ENCODE peak calls at places on chromosome 9, in four cellular contexts. J is mesendoderm, O is H1, F is IMR-90. U is an unnamed sample.

GRCh38 chr9:78893758-78894157 is 596.8 kb downstream of the PSAT1 start:
- DNase-seq in F (no peak), J (no peak), O (no peak), U (no peak)

GRCh38 chr9:113978954-113979712 is 99.0 kb downstream of the AMBP start:
- DNase-seq in F (peak), J (no peak), O (no peak), U (no peak)

GRCh38 chr9:34380511-34381315 is 4.0 kb upstream of the MYORG start:
- DNase-seq in J (peak), F (peak), O (no peak), U (peak)

GRCh38 chr9:113516840-113517577 is 53.5 kb downstream of the RGS3 start:
- DNase-seq in F (peak), J (no peak), O (no peak), U (no peak)

GRCh38 chr9:3760031-3760430 is 234.2 kb upstream of the RFX3 start:
- DNase-seq in J (no peak), O (no peak), F (peak), U (no peak)

GRCh38 chr9:122099271-122099869 is 6.3 kb upstream of the TTLL11 start:
- DNase-seq in J (peak), O (peak), F (peak), U (peak)

GRCh38 chr9:13791816-13792215 is 512.3 kb upstream of the MPDZ start:
- DNase-seq in J (peak), O (no peak), F (no peak), U (no peak)

GRCh38 chr9:118563677-118564076 is 805.6 kb downstream of the BRINP1 start:
- DNase-seq in O (no peak), F (no peak), J (peak), U (no peak)

GRCh38 chr9:35666547-35666946 is 1.6 kb upstream of the ARHGEF39 start:
- DNase-seq in J (no peak), F (no peak), O (no peak), U (no peak)

GRCh38 chr9:123361731-123362560 is 5.9 kb downstream of the CRB2 start:
- DNase-seq in J (no peak), F (no peak), O (no peak), U (peak)

GRCh38 chr9:121995997-121996396 is 97.1 kb downstream of the TTLL11 start:
- DNase-seq in F (no peak), J (no peak), O (no peak), U (no peak)

GRCh38 chr9:110015759-110016158 is 192.2 kb downstream of the C9orf152 start:
- DNase-seq in O (no peak), J (peak), F (peak), U (no peak)

GRCh38 chr9:129750010-129750409 is 2.8 kb downstream of the PTGES start:
- DNase-seq in J (peak), O (no peak), F (no peak), U (no peak)

GRCh38 chr9:125995706-125996105 is 248.5 kb downstream of the PBX3 start:
- DNase-seq in F (no peak), J (no peak), O (no peak), U (no peak)

GRCh38 chr9:134870746-134871667 is 9.6 kb upstream of the FCN2 start:
- DNase-seq in F (no peak), J (no peak), O (no peak), U (peak)

GRCh38 chr9:115291841-115292240 is 173.9 kb upstream of the TNC start:
- DNase-seq in J (peak), O (no peak), F (peak), U (no peak)

GRCh38 chr9:96585426-96585825 is 34.2 kb downstream of the CDC14B start:
- DNase-seq in O (no peak), F (no peak), J (no peak), U (no peak)

GRCh38 chr9:97714435-97714834 is 17.3 kb upstream of the XPA start:
- DNase-seq in F (peak), J (no peak), O (no peak), U (no peak)

GRCh38 chr9:107480386-107480789 is 9.2 kb downstream of the KLF4 start:
- DNase-seq in O (no peak), F (peak), J (no peak), U (no peak)

GRCh38 chr9:112447283-112447761 is 39.3 kb upstream of the KIAA1958 start:
- DNase-seq in J (no peak), O (no peak), F (peak), U (no peak)

GRCh38 chr9:5269249-5269715 is 35.2 kb downstream of the RLN2 start:
- DNase-seq in O (peak), J (peak), F (peak), U (no peak)

GRCh38 chr9:96751815-96752214 is 26.1 kb downstream of the ZNF510 start:
- DNase-seq in F (no peak), J (no peak), O (no peak), U (no peak)

GRCh38 chr9:126327016-126327749 is 554 bp downstream of the MVB12B start:
- DNase-seq in J (peak), F (no peak), O (no peak), U (peak)

GRCh38 chr9:16821344-16821743 is 49.1 kb downstream of the BNC2 start:
- DNase-seq in J (no peak), F (no peak), O (no peak), U (no peak)

GRCh38 chr9:128102196-128102595 is 25.3 kb downstream of the PTGES2 start:
- DNase-seq in J (no peak), F (no peak), O (no peak), U (no peak)

DNA sequence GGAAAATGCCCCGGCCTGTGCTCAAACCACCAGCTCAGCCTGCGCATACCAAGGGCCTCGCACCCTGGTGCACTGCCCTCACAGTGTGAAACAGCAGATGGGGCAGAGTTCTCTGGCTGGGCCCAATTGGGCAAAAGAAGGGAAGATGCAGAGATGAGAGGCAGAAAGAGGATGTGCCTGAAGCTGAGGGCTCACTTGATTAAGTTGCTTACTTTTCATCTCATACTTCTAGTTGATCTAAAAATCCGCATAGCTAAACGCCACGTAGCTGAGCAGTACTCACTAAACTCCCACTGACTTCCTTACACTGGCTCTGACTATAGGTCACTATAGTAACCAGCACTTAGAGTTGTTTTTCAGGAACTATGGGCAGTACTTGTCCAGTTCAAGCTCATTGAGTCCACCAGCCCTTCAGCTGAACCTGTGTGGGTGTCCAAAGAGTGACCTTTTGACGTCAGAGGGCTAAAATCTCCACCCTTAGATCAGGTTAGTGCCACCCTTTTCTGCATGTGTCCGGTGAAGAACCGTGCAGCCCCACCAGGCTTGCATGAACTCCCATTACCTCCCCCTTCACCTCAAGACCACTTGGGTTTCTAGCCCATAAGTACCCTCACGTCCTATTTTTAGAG is 215.2 kb downstream of the AUH start:
- DNase-seq in O (no peak), J (no peak), F (no peak), U (no peak)
- H4K8ac ChIP-seq in O (no peak), J (no peak), F (no peak), U (no peak)

DNA sequence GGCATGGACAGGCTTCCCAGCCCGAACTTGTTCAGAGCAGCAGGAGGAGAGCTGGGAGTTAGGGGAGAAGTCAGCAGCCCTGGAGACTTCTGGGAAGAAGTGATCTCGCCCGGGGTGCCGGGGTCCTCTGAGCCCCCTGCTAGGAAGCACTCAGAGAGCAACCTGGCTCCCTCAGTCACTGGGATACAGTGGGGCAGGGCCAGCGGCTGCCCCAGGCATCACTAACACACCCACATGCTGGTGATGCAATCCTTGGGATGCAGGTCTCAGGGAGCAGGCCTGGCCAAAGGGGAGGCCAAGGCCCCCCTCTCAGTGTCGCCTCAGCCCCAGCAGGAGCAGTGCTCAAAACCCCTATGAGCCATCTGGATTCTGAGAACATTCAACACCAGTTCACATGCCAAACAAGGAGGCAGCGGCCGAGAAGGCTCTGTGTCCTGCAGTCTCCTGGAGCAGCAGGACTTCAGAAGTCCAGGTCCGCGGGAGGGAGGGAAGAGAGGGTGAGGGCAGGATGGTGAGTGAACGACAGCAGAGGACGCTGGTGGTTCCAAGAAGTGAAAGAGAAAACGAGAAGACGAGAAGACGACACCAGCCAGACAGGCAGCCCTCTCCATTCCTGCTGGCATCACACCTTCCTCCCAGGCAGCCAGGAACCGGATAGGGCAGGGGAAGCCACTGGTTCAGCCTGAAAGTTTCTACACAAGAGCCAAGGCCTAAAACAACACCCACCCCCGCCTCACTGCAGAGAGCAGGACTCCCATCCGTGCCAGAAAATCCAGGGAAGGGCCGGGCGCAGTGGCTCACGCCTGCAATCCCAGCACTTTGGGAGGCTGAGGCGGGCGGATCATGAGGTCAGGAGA is 2.3 kb downstream of the PNPLA7 start:
- DNase-seq in F (no peak), O (no peak), J (no peak), U (no peak)
- H3K56ac ChIP-seq in F (no peak), O (no peak), J (no peak), U (no peak)

DNA sequence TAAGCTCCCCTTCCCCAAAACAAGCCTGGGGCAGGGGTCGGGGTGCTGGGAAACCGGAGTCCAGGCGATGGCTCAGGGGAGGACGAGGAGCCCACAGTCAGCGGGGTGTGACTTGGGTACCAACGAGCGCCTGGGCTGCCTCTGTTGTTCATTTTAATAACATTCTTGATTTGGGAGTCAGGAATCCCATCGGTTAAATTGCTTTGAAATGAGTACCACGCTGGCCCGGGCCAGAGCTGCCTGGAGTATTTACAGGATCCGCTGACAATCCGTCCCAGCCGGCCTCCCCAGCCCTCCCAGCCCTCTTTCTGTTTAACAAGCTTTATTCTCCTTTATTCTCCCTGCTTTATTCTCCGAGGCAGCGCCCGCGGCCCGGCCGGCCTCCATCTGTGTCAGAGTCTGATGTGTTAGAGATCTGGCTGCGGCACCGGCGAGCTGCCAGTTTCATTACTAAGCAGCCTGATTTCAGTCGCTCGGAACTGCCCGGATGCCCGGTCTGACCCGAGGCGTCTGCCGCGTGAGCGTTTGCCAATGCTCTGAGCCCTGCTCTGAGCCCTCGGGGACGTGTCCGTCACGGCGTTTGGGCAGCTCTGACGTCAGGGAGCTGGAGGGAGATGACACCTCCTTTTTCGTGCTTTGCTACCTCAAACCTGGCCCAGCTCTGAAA is 16.5 kb upstream of the QRFP start:
- DNase-seq in F (peak), O (no peak), J (no peak), U (no peak)
- H2AK5ac ChIP-seq in F (no peak), O (no peak), J (no peak), U (no peak)

GRCh38 chr9:71144495-71144894 is 23.1 kb upstream of the TRPM3 start:
- DNase-seq in J (no peak), F (no peak), O (no peak), U (no peak)
- H4K8ac ChIP-seq in J (no peak), F (no peak), O (no peak), U (no peak)

GRCh38 chr9:84140535-84141101 is 160.0 kb downstream of the RMI1 start:
- DNase-seq in F (peak), J (peak), O (no peak), U (peak)

GRCh38 chr9:84139296-84140100 is 158.9 kb downstream of the RMI1 start:
- DNase-seq in J (no peak), F (peak), O (no peak), U (no peak)

GRCh38 chr9:84138543-84138942 is 157.9 kb downstream of the RMI1 start:
- DNase-seq in F (no peak), J (no peak), O (no peak), U (no peak)

GRCh38 chr9:84137968-84138367 is 157.4 kb downstream of the RMI1 start:
- DNase-seq in J (no peak), O (no peak), F (no peak), U (no peak)

GRCh38 chr9:84136119-84136868 is 155.7 kb downstream of the RMI1 start:
- DNase-seq in O (no peak), F (peak), J (peak), U (no peak)
- H3K56ac ChIP-seq in O (no peak), F (no peak), J (no peak), U (no peak)

DNA sequence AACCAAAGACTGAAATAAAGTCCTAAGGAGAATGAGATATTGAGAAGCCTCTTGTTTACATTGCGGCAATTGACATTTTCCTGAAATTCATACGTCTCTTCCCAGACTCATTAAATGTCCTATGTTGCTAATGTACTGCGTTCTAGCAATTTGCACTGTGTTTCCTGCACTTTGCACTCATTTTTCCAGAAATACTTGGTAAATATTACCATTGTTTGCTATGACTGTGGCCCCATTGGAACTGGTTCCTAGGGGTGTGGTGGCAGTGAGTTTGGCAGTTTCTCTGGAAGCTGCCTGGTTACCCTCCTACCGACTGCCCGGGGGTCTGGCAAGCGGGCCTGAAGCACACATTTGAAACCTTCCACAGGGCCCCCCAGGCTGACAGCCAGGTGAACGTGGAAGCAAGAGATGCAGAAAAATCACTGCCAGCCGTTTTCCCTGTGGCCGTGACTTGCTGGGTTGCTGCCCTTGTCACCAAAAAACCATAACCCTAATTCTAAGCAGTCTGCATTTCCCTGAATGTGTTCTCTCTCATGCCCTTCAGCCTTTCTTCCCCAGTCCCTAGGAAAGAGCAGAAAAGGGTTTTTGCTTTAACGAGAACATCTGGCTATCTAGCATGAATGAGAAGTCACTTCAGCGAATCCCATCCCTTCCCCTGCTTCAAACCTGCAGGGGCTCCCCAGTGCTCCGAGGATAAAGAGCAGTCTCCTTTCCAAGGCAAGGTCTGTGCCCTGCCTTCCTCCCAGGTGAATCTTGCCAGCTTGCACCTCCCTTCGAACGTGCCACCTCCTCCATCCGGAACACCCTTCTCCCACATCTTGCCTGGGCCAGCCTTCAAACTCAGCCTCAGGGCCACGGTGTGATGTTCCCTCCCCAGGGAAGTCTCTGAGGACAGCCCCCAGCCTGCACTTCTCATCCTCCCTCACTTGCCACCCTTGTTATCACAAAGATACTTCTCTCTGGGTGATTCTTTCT is 84.2 kb downstream of the AK8 start:
- DNase-seq in F (no peak), O (no peak), J (peak), U (no peak)
- H2AK5ac ChIP-seq in F (no peak), O (no peak), J (no peak), U (no peak)

U was measured in H9.